ENCODE peak calls at places on chromosome 21, in five cellular contexts. One of them, this sample, is unnamed.

GRCh38 chr21:41241341-41241740 is 73.4 kb downstream of the BACE2 start:
- DNase-seq in left cardiac atrium: no peak
- DNase-seq in endothelial cell: no peak
- DNase-seq in brain microvascular endothelial cell: no peak
- DNase-seq in upper lobe of right lung: no peak
- DNase-seq in this sample: no peak

GRCh38 chr21:14273736-14274538 is 58.0 kb downstream of the RBM11 start:
- DNase-seq in left cardiac atrium: peak
- DNase-seq in endothelial cell: peak
- DNase-seq in brain microvascular endothelial cell: no peak
- DNase-seq in upper lobe of right lung: peak
- DNase-seq in this sample: no peak

GRCh38 chr21:42527489-42528158 is 14.0 kb downstream of the SLC37A1 start:
- DNase-seq in left cardiac atrium: no peak
- DNase-seq in endothelial cell: no peak
- DNase-seq in brain microvascular endothelial cell: no peak
- DNase-seq in upper lobe of right lung: no peak
- DNase-seq in this sample: no peak

GRCh38 chr21:45299026-45299863 is 11.6 kb upstream of the POFUT2 start:
- DNase-seq in left cardiac atrium: peak
- DNase-seq in endothelial cell: no peak
- DNase-seq in brain microvascular endothelial cell: peak
- DNase-seq in upper lobe of right lung: no peak
- DNase-seq in this sample: no peak

GRCh38 chr21:35198004-35198403 is 148.9 kb upstream of the RUNX1 start:
- DNase-seq in left cardiac atrium: no peak
- DNase-seq in endothelial cell: no peak
- DNase-seq in brain microvascular endothelial cell: peak
- DNase-seq in upper lobe of right lung: no peak
- DNase-seq in this sample: peak

GRCh38 chr21:41777934-41778815 is 11.3 kb upstream of the RIPK4 start:
- DNase-seq in left cardiac atrium: peak
- DNase-seq in endothelial cell: peak
- DNase-seq in brain microvascular endothelial cell: peak
- DNase-seq in upper lobe of right lung: peak
- DNase-seq in this sample: peak

GRCh38 chr21:24716306-24716918 is 890.9 kb downstream of the MRPL39 start:
- DNase-seq in left cardiac atrium: no peak
- DNase-seq in endothelial cell: no peak
- DNase-seq in brain microvascular endothelial cell: no peak
- DNase-seq in upper lobe of right lung: no peak
- DNase-seq in this sample: no peak

GRCh38 chr21:43859747-43860214 is 5.2 kb upstream of the AGPAT3 start:
- DNase-seq in left cardiac atrium: no peak
- DNase-seq in endothelial cell: no peak
- DNase-seq in brain microvascular endothelial cell: no peak
- DNase-seq in upper lobe of right lung: no peak
- DNase-seq in this sample: no peak

GRCh38 chr21:35699360-35699759 is 361.0 kb downstream of the SETD4 start:
- DNase-seq in left cardiac atrium: no peak
- DNase-seq in endothelial cell: no peak
- DNase-seq in brain microvascular endothelial cell: no peak
- DNase-seq in upper lobe of right lung: no peak
- DNase-seq in this sample: no peak

GRCh38 chr21:38460171-38460742 is 38.0 kb downstream of the ERG start:
- DNase-seq in left cardiac atrium: peak
- DNase-seq in endothelial cell: no peak
- DNase-seq in brain microvascular endothelial cell: peak
- DNase-seq in upper lobe of right lung: no peak
- DNase-seq in this sample: no peak

GRCh38 chr21:45943630-45944540 is 37.7 kb upstream of the COL6A1 start:
- DNase-seq in left cardiac atrium: no peak
- DNase-seq in endothelial cell: no peak
- DNase-seq in brain microvascular endothelial cell: no peak
- DNase-seq in upper lobe of right lung: no peak
- DNase-seq in this sample: no peak

GRCh38 chr21:39386194-39386593 is 37.3 kb upstream of the HMGN1 start:
- DNase-seq in left cardiac atrium: peak
- DNase-seq in endothelial cell: no peak
- DNase-seq in brain microvascular endothelial cell: no peak
- DNase-seq in upper lobe of right lung: peak
- DNase-seq in this sample: no peak

GRCh38 chr21:36092676-36093075 is 22.9 kb downstream of the CBR1 start:
- DNase-seq in left cardiac atrium: no peak
- DNase-seq in endothelial cell: no peak
- DNase-seq in brain microvascular endothelial cell: no peak
- DNase-seq in upper lobe of right lung: no peak
- DNase-seq in this sample: no peak

GRCh38 chr21:36891692-36892091 is 74.8 kb downstream of the HLCS start:
- DNase-seq in left cardiac atrium: no peak
- DNase-seq in endothelial cell: no peak
- DNase-seq in brain microvascular endothelial cell: no peak
- DNase-seq in upper lobe of right lung: no peak
- DNase-seq in this sample: no peak

GRCh38 chr21:35265170-35265877 is 216.2 kb upstream of the RUNX1 start:
- DNase-seq in left cardiac atrium: no peak
- DNase-seq in endothelial cell: no peak
- DNase-seq in brain microvascular endothelial cell: peak
- DNase-seq in upper lobe of right lung: no peak
- DNase-seq in this sample: no peak

GRCh38 chr21:34204481-34205439 is 131.4 kb downstream of the MRPS6 start:
- DNase-seq in left cardiac atrium: no peak
- DNase-seq in endothelial cell: no peak
- DNase-seq in brain microvascular endothelial cell: no peak
- DNase-seq in upper lobe of right lung: no peak
- DNase-seq in this sample: no peak

GRCh38 chr21:36210779-36211659 is 54.4 kb downstream of the DOP1B start:
- DNase-seq in left cardiac atrium: no peak
- DNase-seq in endothelial cell: no peak
- DNase-seq in brain microvascular endothelial cell: no peak
- DNase-seq in upper lobe of right lung: no peak
- DNase-seq in this sample: no peak

GRCh38 chr21:42781150-42781980 is 98.0 kb downstream of the WDR4 start:
- DNase-seq in left cardiac atrium: peak
- DNase-seq in endothelial cell: peak
- DNase-seq in brain microvascular endothelial cell: no peak
- DNase-seq in upper lobe of right lung: peak
- DNase-seq in this sample: no peak

GRCh38 chr21:46207920-46208571 is 20.5 kb downstream of the LSS start:
- DNase-seq in left cardiac atrium: peak
- DNase-seq in endothelial cell: no peak
- DNase-seq in brain microvascular endothelial cell: no peak
- DNase-seq in upper lobe of right lung: peak
- DNase-seq in this sample: no peak

GRCh38 chr21:37658994-37659458 is 257.2 kb downstream of the KCNJ6 start:
- DNase-seq in left cardiac atrium: no peak
- DNase-seq in endothelial cell: no peak
- DNase-seq in brain microvascular endothelial cell: peak
- DNase-seq in upper lobe of right lung: no peak
- DNase-seq in this sample: peak

This sample was measured in GM04503.